ENCODE peak calls at places on chromosomes 4 and X, in seven cellular contexts. T, I, V, Z, O, M and B are unnamed samples. For H3K4me1, the result is how much of the 10 kb centered on the place peaks cover.

GRCh38 chr4:78588894-78589545 is 37.5 kb downstream of the ANXA3 start:
- DNase-seq in T (peak), I (no peak), V (no peak), Z (no peak), O (no peak), M (no peak), B (no peak)

GRCh38 chr4:87081826-87082225 is 138.6 kb downstream of the KLHL8 start:
- DNase-seq in T (no peak), I (no peak), V (no peak), Z (no peak), O (no peak), M (no peak), B (no peak)

GRCh38 chr4:1490906-1491629 is 84.8 kb upstream of the NKX1-1 start:
- DNase-seq in T (no peak), I (no peak), V (no peak), Z (no peak), O (no peak), M (no peak), B (peak)

GRCh38 chr4:4625488-4625887 is 83.6 kb upstream of the STX18 start:
- DNase-seq in T (peak), I (no peak), V (no peak), Z (no peak), O (no peak), M (no peak), B (no peak)

GRCh38 chr4:48654015-48654664 is 125.9 kb downstream of the FRYL start:
- DNase-seq in T (peak), I (no peak), V (no peak), Z (no peak), O (no peak), M (no peak), B (no peak)

GRCh38 chr4:186144180-186144579 is 39.7 kb downstream of the FAM149A start:
- DNase-seq in T (peak), I (peak), V (no peak), Z (no peak), O (peak), M (no peak), B (no peak)

GRCh38 chrX:120731386-120731785 is 101.5 kb upstream of the C1GALT1C1 start:
- DNase-seq in T (no peak), I (no peak), V (no peak), Z (no peak), O (no peak), M (no peak), B (no peak)

GRCh38 chrX:129549124-129549523 is 9.1 kb downstream of the OCRL start:
- DNase-seq in T (no peak), I (no peak), V (no peak), Z (no peak), O (peak), M (no peak), B (peak)

GRCh38 chr4:19193274-19193962 is 1058.3 kb upstream of the SLIT2 start:
- DNase-seq in T (no peak), I (peak), V (no peak), Z (no peak), O (no peak), M (no peak), B (no peak)

GRCh38 chrX:8913665-8914409 is 112.7 kb upstream of the FAM9A start:
- DNase-seq in T (peak), I (peak), V (peak), Z (peak), O (peak), M (no peak), B (peak)

GRCh38 chr4:102715057-102715456 is 45.7 kb downstream of the MANBA start:
- DNase-seq in T (no peak), I (no peak), V (no peak), Z (no peak), O (no peak), M (no peak), B (no peak)

GRCh38 chr4:138190452-138190858 is 51.7 kb downstream of the SLC7A11 start:
- DNase-seq in T (no peak), I (no peak), V (no peak), Z (no peak), O (no peak), M (no peak), B (no peak)

GRCh38 chrX:77446840-77447239 is 349 bp upstream of the FGF16 start:
- DNase-seq in T (peak), I (no peak), V (no peak), Z (no peak), O (no peak), M (no peak), B (no peak)

GRCh38 chrX:150635952-150636351 is 57.2 kb upstream of the MTMR1 start:
- DNase-seq in T (peak), I (no peak), V (no peak), Z (no peak), O (no peak), M (no peak), B (no peak)

GRCh38 chrX:101229155-101229554 is 9.6 kb downstream of the DRP2 start:
- DNase-seq in T (peak), I (no peak), V (no peak), Z (no peak), O (no peak), M (no peak), B (no peak)

GRCh38 chr4:143358419-143358818 is 21.7 kb downstream of the GAB1 start:
- DNase-seq in T (no peak), I (no peak), V (no peak), Z (no peak), O (no peak), M (no peak), B (no peak)

GRCh38 chrX:50100188-50100587 is 100.6 kb downstream of the AKAP4 start:
- DNase-seq in T (no peak), I (no peak), V (no peak), Z (no peak), O (peak), M (no peak), B (no peak)

GRCh38 chr4:141853091-141853734 is 216.8 kb downstream of the IL15 start:
- DNase-seq in T (no peak), I (no peak), V (no peak), Z (no peak), O (no peak), M (no peak), B (no peak)

GRCh38 chr4:35151816-35152572 is 1092.3 kb downstream of the ARAP2 start:
- DNase-seq in T (no peak), I (no peak), V (no peak), Z (no peak), O (peak), M (peak), B (no peak)

GRCh38 chrX:91066104-91066503 is 368.5 kb upstream of the PABPC5 start:
- DNase-seq in T (no peak), I (no peak), V (no peak), Z (no peak), O (no peak), M (no peak), B (no peak)

GRCh38 chr4:142974331-142974730 is 128.2 kb upstream of the INPP4B start:
- DNase-seq in T (no peak), I (no peak), V (no peak), Z (no peak), O (no peak), M (no peak), B (no peak)

GRCh38 chr4:15691346-15692140 is 9.9 kb downstream of the FAM200B start:
- DNase-seq in T (peak), I (no peak), V (no peak), Z (no peak), O (no peak), M (no peak), B (no peak)

GRCh38 chrX:13304052-13304451 is 15.8 kb downstream of the ATXN3L start:
- DNase-seq in T (no peak), I (no peak), V (no peak), Z (no peak), O (no peak), M (no peak), B (no peak)

GRCh38 chrX:38887222-38887621 is 86.0 kb downstream of the MID1IP1 start:
- DNase-seq in T (no peak), I (no peak), V (no peak), Z (no peak), O (no peak), M (no peak), B (no peak)

GRCh38 chr4:94530073-94530472 is 78.3 kb downstream of the PDLIM5 start:
- DNase-seq in T (no peak), I (no peak), V (no peak), Z (no peak), O (no peak), M (no peak), B (no peak)
- H3K4me1 ChIP-seq in T (half or more), I (under half), V (half or more), Z (half or more), O (under half), M (half or more), B (under half)

DNA sequence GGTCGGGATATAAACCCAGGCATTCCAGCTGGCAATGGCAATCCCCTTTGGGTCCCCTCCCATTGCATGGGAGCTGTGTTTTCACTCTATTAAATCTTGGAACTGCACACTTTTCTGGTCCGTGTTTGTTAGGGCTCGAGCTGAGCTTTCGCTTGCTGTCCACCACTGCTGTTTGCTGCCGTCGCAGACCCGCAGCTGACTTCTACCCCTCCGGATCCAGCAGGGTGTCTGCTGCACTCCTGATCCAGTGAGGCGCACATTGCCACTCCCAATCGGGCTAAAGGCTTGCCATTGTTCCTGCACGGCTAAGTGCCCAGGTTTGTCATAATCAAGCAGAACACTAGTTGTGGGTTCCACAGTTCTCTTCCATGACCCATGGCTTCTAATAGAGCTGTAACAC is 1322.1 kb downstream of the ADGRL3 start:
- DNase-seq in T (no peak), I (no peak), V (no peak), Z (no peak), O (no peak), M (no peak), B (peak)
- TF ChIP-seq CTCF in T (no peak), I (no peak), V (no peak), Z (no peak), O (no peak), M (no peak), B (no peak)

GRCh38 chr4:124946696-124947095 is 234.2 kb upstream of the ANKRD50 start:
- DNase-seq in T (no peak), I (no peak), V (no peak), Z (no peak), O (no peak), M (no peak), B (no peak)
- H3K4me1 ChIP-seq in T (under half), I (under half), V (under half), Z (under half), O (under half), M (under half), B (under half)

DNA sequence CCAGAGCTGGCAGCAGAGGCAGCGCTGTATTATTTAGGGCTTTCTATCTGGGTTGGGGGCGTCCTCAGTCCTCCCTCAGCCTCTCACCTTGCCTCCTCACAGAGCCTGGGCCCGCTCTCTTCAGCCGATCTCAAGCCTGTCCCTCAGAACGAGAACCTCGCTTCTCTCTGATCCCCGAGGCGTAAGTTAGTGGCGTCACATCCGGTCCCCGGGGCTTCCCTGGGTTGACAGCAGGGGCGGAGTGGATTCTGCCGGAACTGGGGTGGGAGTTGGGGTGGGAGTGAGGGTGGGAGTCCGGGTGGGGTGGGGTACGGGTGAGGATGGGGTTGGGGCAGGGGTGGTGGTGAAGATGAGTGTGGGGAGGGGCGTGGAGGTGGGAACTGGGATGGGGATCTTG is at the start of gene MAGEA10:
- DNase-seq in T (no peak), I (no peak), V (no peak), Z (no peak), O (peak), M (no peak), B (no peak)
- TF ChIP-seq CTCF in T (no peak), I (no peak), V (no peak), Z (no peak), O (no peak), M (no peak), B (no peak)

GRCh38 chr4:37935026-37935425 is 25.2 kb upstream of the PTTG2 start:
- DNase-seq in T (no peak), I (no peak), V (no peak), Z (no peak), O (no peak), M (no peak), B (no peak)
- H3K4me1 ChIP-seq in T (under half), I (under half), V (under half), Z (under half), O (under half), M (under half), B (under half)

GRCh38 chrX:74613350-74614192 is 853 bp downstream of the RLIM start:
- DNase-seq in T (peak), I (peak), V (no peak), Z (no peak), O (peak), M (no peak), B (no peak)
- TF ChIP-seq CTCF in T (no peak), I (no peak), V (no peak), Z (no peak), O (no peak), M (no peak), B (no peak)

GRCh38 chr4:133096972-133097371 is 52.1 kb upstream of the PCDH10 start:
- DNase-seq in T (no peak), I (no peak), V (no peak), Z (no peak), O (no peak), M (no peak), B (no peak)
- H3K4me1 ChIP-seq in T (under half), I (under half), V (under half), Z (under half), O (under half), M (under half), B (under half)